ENCODE peak calls at places on chromosomes 2 and 18, in five cellular contexts. F is adrenal gland, B is prostate gland, V is body of pancreas, X is transverse colon. Q is an unnamed sample.

GRCh38 chr2:19525313-19525712 is 166.9 kb upstream of the OSR1 start:
- DNase-seq in F (no peak), B (no peak), V (no peak), X (no peak), Q (no peak)

GRCh38 chr2:205768815-205769493 is 86.7 kb downstream of the NRP2 start:
- DNase-seq in F (no peak), B (peak), V (no peak), X (no peak), Q (no peak)

GRCh38 chr2:131094655-131095281 is 1.5 kb upstream of the FAM168B start:
- DNase-seq in F (no peak), B (no peak), V (no peak), X (no peak), Q (no peak)

GRCh38 chr18:34933880-34934689 is 107.1 kb upstream of the MAPRE2 start:
- DNase-seq in F (no peak), B (no peak), V (no peak), X (no peak), Q (no peak)

GRCh38 chr2:237027712-237028029 is 58.0 kb upstream of the COPS8 start:
- DNase-seq in F (no peak), B (no peak), V (no peak), X (no peak), Q (no peak)

GRCh38 chr2:239674981-239675855 is 274.4 kb upstream of the HDAC4 start:
- DNase-seq in F (no peak), B (no peak), V (no peak), X (no peak), Q (no peak)

GRCh38 chr2:144942516-144943256 is 422.8 kb upstream of the ZEB2 start:
- DNase-seq in F (no peak), B (no peak), V (no peak), X (peak), Q (no peak)

GRCh38 chr18:4270016-4270415 is 185.1 kb downstream of the DLGAP1 start:
- DNase-seq in F (no peak), B (no peak), V (no peak), X (no peak), Q (no peak)

GRCh38 chr2:20350105-20350712 is 435 bp downstream of the PUM2 start:
- DNase-seq in F (peak), B (peak), V (peak), X (peak), Q (peak)

GRCh38 chr2:9946818-9947217 is 4.7 kb upstream of the GRHL1 start:
- DNase-seq in F (no peak), B (no peak), V (no peak), X (no peak), Q (no peak)

GRCh38 chr18:74963820-74964446 is 245.0 kb downstream of the PTGR3 start:
- DNase-seq in F (peak), B (no peak), V (peak), X (peak), Q (no peak)

GRCh38 chr2:12424820-12425219 is 291.9 kb upstream of the TRIB2 start:
- DNase-seq in F (peak), B (peak), V (peak), X (peak), Q (no peak)

GRCh38 chr2:1759611-1759930 is 15.3 kb upstream of the PXDN start:
- DNase-seq in F (no peak), B (no peak), V (no peak), X (no peak), Q (no peak)

GRCh38 chr2:47842846-47843245 is 59.9 kb downstream of the MSH6 start:
- DNase-seq in F (no peak), B (no peak), V (no peak), X (no peak), Q (no peak)

GRCh38 chr2:100742884-100743283 is 77.1 kb upstream of the NPAS2 start:
- DNase-seq in F (no peak), B (no peak), V (no peak), X (no peak), Q (no peak)

GRCh38 chr2:205934443-205934842 is 151.5 kb downstream of the INO80D start:
- DNase-seq in F (no peak), B (no peak), V (no peak), X (no peak), Q (no peak)

GRCh38 chr2:48175254-48175653 is 269.0 kb upstream of the FBXO11 start:
- DNase-seq in F (no peak), B (no peak), V (no peak), X (no peak), Q (peak)

GRCh38 chr2:65128297-65129190 is 1.4 kb downstream of the RAB1A start:
- DNase-seq in F (peak), B (peak), V (peak), X (no peak), Q (no peak)

GRCh38 chr2:65130440-65131175 is 702 bp upstream of the RAB1A start:
- DNase-seq in F (no peak), B (peak), V (no peak), X (no peak), Q (no peak)

GRCh38 chr2:65129276-65129612 is 662 bp downstream of the RAB1A start:
- DNase-seq in F (no peak), B (no peak), V (no peak), X (no peak), Q (no peak)

GRCh38 chr2:65133626-65134025 is 3.7 kb upstream of the RAB1A start:
- DNase-seq in F (no peak), B (no peak), V (no peak), X (no peak), Q (no peak)

DNA sequence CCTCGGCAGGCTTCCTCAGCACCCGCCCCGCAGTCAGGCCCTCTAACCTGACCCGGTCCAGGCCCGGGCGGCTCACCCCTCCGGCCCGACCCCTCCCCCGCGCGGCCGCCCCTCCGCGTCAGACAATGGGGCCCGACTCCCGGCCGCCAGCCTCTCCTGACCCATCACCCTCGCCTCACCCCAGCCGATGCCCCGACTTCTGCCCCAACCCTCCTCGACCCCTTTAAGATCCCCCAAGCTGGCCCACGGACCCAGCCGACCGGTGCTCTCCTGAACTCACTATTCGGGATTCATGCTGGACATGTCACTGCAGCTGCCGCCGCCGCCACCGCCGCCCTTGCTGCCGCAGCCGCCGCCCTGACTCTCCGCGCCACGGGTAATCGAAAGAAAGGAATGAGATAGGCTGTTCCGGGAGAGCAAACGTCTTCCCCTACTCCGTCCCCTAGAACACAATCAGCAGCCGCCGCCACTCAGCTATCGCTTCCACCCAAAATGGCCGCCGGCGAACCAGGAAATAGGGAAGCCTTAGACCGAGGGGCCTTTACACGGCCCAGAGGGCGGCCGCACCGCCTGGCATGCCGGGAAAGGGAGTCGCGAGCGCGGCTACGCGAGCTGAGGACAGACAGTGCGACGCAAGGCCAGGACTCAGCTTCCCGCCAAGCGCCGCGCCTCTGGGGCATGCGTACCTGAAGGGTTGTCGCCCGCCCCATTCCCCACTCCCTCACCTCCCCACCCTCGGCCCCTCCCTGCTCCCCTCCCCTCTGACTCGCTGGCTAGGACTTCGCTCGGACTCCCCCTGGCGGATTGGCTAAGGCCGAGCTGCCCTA is at the start of gene RAB1A:
- DNase-seq in F (peak), B (peak), V (peak), X (peak), Q (peak)
- TF ChIP-seq POLR2A in F (peak), B (peak), V (peak), X (peak), Q (peak)

DNA sequence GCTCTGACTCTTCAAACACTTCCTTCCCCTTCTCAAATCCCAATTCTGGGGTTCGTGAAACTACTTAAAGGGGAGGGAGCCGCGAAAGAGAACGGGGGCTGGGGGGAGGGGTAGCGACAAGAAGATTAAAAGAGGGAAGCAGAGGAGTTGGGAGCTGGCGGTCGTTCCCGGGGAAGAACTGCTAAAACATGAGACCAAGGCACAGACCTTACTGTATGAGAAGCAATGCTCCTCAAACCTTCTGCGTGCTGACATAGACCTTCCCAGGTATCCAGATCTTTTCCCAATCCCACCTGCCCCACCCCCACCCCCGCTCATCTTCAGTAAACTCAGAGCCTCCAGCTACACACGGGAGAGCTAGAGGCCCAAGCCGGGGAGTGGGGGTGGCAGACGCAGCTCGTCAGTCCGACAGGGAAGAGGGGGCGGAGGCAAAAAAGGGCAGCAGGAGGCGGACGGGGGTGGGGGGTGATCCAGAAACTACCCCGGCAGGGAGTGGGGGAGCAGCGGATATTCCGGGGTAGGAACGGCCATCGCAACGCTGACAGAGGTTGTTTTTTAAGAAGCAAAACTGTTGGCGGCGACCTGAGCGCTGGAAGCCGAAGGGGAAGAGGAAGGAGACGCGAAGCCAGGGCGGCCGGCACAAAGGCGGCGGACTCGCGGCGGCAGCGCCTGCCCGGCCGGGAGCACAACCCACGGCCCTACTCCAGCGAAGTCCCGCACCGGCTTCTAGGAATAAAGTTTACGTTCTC is 987 bp downstream of the BAZ2B start:
- DNase-seq in F (peak), B (peak), V (peak), X (peak), Q (peak)
- TF ChIP-seq POLR2A in F (peak), B (peak), V (peak), X (peak), Q (peak)

DNA sequence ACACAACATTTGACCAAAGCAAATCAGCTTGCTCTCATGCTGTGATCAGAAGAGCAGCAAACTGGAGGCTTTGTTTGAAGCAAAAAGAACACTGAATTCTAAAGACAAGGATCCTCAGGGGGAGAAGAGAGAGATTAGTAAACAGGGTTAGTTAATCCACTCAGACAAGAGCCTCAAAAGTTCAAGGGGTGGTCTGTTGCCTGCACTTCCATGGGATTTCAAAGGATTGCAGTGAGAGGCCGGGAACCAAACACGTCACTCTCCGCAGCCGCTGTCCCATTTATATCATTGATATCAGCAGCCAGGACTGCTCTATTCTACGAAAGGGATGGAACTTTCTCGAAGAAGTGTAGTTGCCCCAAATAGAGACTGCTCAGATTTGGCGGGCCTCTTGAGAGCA is 97.8 kb upstream of the SP3 start:
- DNase-seq in F (no peak), B (no peak), V (no peak), X (no peak), Q (no peak)
- TF ChIP-seq POLR2A in F (no peak), B (no peak), V (no peak), X (no peak), Q (no peak)

GRCh38 chr2:98467082-98467536 is 22.5 kb downstream of the INPP4A start:
- DNase-seq in F (no peak), B (no peak), V (no peak), X (no peak), Q (no peak)
- TF ChIP-seq POLR2A in F (no peak), B (no peak), V (no peak), X (no peak), Q (no peak)

GRCh38 chr2:28752608-28752984 is 966 bp downstream of the PPP1CB start:
- DNase-seq in F (no peak), B (no peak), V (no peak), X (no peak), Q (no peak)

GRCh38 chr2:28750316-28751101 is 1.1 kb upstream of the PPP1CB start:
- DNase-seq in F (peak), B (no peak), V (peak), X (peak), Q (no peak)

GRCh38 chr2:28753043-28753683 is 1.5 kb downstream of the PPP1CB start:
- DNase-seq in F (peak), B (peak), V (peak), X (peak), Q (peak)

GRCh38 chr2:28751956-28752607 is 452 bp downstream of the PPP1CB start:
- DNase-seq in F (peak), B (no peak), V (peak), X (no peak), Q (peak)

DNA sequence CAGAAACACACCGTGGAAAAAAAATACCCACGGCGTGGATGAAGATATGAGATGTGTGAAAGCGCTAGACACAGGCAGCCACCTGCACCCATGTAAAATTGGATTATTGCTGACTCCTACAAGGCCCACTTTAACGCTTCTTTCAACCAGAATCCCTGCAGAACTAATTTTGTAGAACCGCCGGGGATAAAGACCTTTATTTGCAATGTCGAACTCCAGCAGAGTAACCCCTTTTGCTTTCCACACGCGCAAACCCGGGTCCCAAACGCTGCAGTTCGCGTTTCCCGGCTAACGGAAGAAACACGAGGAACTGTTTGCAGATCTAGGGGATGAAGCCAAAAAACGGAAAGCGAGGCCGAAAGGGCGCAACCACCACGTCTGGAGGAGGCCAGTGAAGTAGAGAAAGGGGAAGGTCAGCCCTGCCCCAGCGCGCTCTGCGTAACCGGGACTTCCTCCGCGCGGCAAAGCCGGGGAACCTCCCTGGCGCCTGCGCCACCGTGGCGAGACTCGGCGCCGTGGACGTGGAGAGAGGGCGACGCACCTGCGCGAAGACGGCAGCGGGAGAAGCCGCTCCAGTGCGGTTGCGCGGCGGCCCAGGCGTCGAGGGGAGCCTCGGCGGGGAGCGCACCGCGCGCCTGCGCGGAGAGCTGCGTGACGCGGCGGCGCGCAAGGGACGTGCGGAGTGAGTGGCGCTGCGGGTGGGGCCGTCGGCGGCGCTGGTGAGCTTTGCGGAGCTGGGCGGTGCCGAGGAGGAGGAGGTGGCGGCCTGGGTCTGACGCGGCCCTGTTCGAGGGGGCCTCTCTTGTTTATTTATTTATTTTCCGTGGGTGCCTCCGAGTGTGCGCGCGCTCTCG is at the start of gene PPP1CB:
- DNase-seq in F (peak), B (peak), V (peak), X (peak), Q (peak)
- TF ChIP-seq POLR2A in F (peak), B (peak), V (peak), X (peak), Q (peak)